ENCODE peak calls at places on chromosomes 1 and 21, in five cellular contexts. One of them, this sample, is unnamed. For H3K4me1, the result is how much of the 10 kb centered on the place peaks cover.

GRCh38 chr1:199272107-199272506 is 633.3 kb downstream of the PTPRC start:
- DNase-seq in hepatocyte: peak
- DNase-seq in colonic mucosa: no peak
- DNase-seq in mesendoderm: no peak
- DNase-seq in SJSA1: no peak
- DNase-seq in this sample: peak

GRCh38 chr1:53089478-53090226 is 27.6 kb downstream of the PODN start:
- DNase-seq in hepatocyte: peak
- DNase-seq in colonic mucosa: peak
- DNase-seq in mesendoderm: no peak
- DNase-seq in SJSA1: no peak
- DNase-seq in this sample: no peak

GRCh38 chr21:45262616-45263015 is 25.1 kb downstream of the POFUT2 start:
- DNase-seq in hepatocyte: no peak
- DNase-seq in colonic mucosa: peak
- DNase-seq in mesendoderm: no peak
- DNase-seq in SJSA1: no peak
- DNase-seq in this sample: no peak

GRCh38 chr21:46634966-46635323 is 529 bp upstream of the PRMT2 start:
- DNase-seq in hepatocyte: peak
- DNase-seq in colonic mucosa: peak
- DNase-seq in mesendoderm: peak
- DNase-seq in SJSA1: peak
- DNase-seq in this sample: peak

GRCh38 chr1:236904874-236905741 is 99.1 kb downstream of the MT1HL1 start:
- DNase-seq in hepatocyte: peak
- DNase-seq in colonic mucosa: no peak
- DNase-seq in mesendoderm: no peak
- DNase-seq in SJSA1: no peak
- DNase-seq in this sample: peak

GRCh38 chr21:46423546-46424061 is 35.1 kb upstream of the DIP2A start:
- DNase-seq in hepatocyte: no peak
- DNase-seq in colonic mucosa: no peak
- DNase-seq in mesendoderm: peak
- DNase-seq in SJSA1: no peak
- DNase-seq in this sample: no peak

GRCh38 chr1:192513196-192513595 is 62.4 kb upstream of the RGS1 start:
- DNase-seq in hepatocyte: no peak
- DNase-seq in colonic mucosa: no peak
- DNase-seq in mesendoderm: no peak
- DNase-seq in SJSA1: no peak
- DNase-seq in this sample: peak

GRCh38 chr1:59718989-59719360 is 95.8 kb upstream of the HOOK1 start:
- DNase-seq in hepatocyte: no peak
- DNase-seq in colonic mucosa: no peak
- DNase-seq in mesendoderm: no peak
- DNase-seq in SJSA1: no peak
- DNase-seq in this sample: no peak

GRCh38 chr1:112513112-112513870 is 4.5 kb downstream of the WNT2B start:
- DNase-seq in hepatocyte: no peak
- DNase-seq in colonic mucosa: peak
- DNase-seq in mesendoderm: no peak
- DNase-seq in SJSA1: peak
- DNase-seq in this sample: no peak

GRCh38 chr1:7670334-7671145 is 100.6 kb upstream of the VAMP3 start:
- DNase-seq in hepatocyte: no peak
- DNase-seq in colonic mucosa: no peak
- DNase-seq in mesendoderm: no peak
- DNase-seq in SJSA1: no peak
- DNase-seq in this sample: no peak

GRCh38 chr1:247078315-247079140 is at the start of gene ZNF670:
- DNase-seq in hepatocyte: peak
- DNase-seq in colonic mucosa: peak
- DNase-seq in mesendoderm: peak
- DNase-seq in SJSA1: peak
- DNase-seq in this sample: peak

GRCh38 chr1:45929257-45929687 is 125.9 kb downstream of the MAST2 start:
- DNase-seq in hepatocyte: peak
- DNase-seq in colonic mucosa: no peak
- DNase-seq in mesendoderm: peak
- DNase-seq in SJSA1: peak
- DNase-seq in this sample: peak

GRCh38 chr1:31230378-31230777 is 9.3 kb downstream of the NKAIN1 start:
- DNase-seq in hepatocyte: no peak
- DNase-seq in colonic mucosa: no peak
- DNase-seq in mesendoderm: no peak
- DNase-seq in SJSA1: no peak
- DNase-seq in this sample: no peak

GRCh38 chr1:231808990-231809389 is 182.4 kb downstream of the DISC1 start:
- DNase-seq in hepatocyte: no peak
- DNase-seq in colonic mucosa: no peak
- DNase-seq in mesendoderm: peak
- DNase-seq in SJSA1: no peak
- DNase-seq in this sample: no peak

GRCh38 chr1:11563560-11564069 is 84.7 kb downstream of the DISP3 start:
- DNase-seq in hepatocyte: peak
- DNase-seq in colonic mucosa: no peak
- DNase-seq in mesendoderm: peak
- DNase-seq in SJSA1: no peak
- DNase-seq in this sample: no peak

GRCh38 chr1:32990887-32991286 is 26.3 kb upstream of the RNF19B start:
- DNase-seq in hepatocyte: no peak
- DNase-seq in colonic mucosa: no peak
- DNase-seq in mesendoderm: no peak
- DNase-seq in SJSA1: no peak
- DNase-seq in this sample: no peak

GRCh38 chr1:118928739-118929554 is 59.2 kb downstream of the TBX15 start:
- DNase-seq in hepatocyte: peak
- DNase-seq in colonic mucosa: no peak
- DNase-seq in mesendoderm: peak
- DNase-seq in SJSA1: no peak
- DNase-seq in this sample: peak

GRCh38 chr1:21270086-21270689 is 20.1 kb downstream of the ECE1 start:
- DNase-seq in hepatocyte: peak
- DNase-seq in colonic mucosa: peak
- DNase-seq in mesendoderm: peak
- DNase-seq in SJSA1: peak
- DNase-seq in this sample: peak

GRCh38 chr1:44068442-44068861 is 37.2 kb upstream of the SLC6A9 start:
- DNase-seq in hepatocyte: no peak
- DNase-seq in colonic mucosa: no peak
- DNase-seq in mesendoderm: no peak
- DNase-seq in SJSA1: no peak
- DNase-seq in this sample: no peak

GRCh38 chr1:164667010-164667409 is 108.0 kb downstream of the PBX1 start:
- DNase-seq in hepatocyte: no peak
- DNase-seq in colonic mucosa: no peak
- DNase-seq in mesendoderm: no peak
- DNase-seq in SJSA1: no peak
- DNase-seq in this sample: no peak

GRCh38 chr1:53303651-53304515 is 24.0 kb downstream of the LRP8 start:
- DNase-seq in hepatocyte: no peak
- DNase-seq in colonic mucosa: no peak
- DNase-seq in mesendoderm: no peak
- DNase-seq in SJSA1: no peak
- DNase-seq in this sample: no peak

GRCh38 chr1:31373897-31374486 is 1.1 kb upstream of the FABP3 start:
- DNase-seq in hepatocyte: no peak
- DNase-seq in colonic mucosa: no peak
- DNase-seq in mesendoderm: no peak
- DNase-seq in SJSA1: no peak
- DNase-seq in this sample: no peak

GRCh38 chr1:42960693-42961559 is 2.3 kb upstream of the SLC2A1 start:
- DNase-seq in hepatocyte: no peak
- DNase-seq in colonic mucosa: no peak
- DNase-seq in mesendoderm: no peak
- DNase-seq in SJSA1: no peak
- DNase-seq in this sample: no peak

GRCh38 chr1:37932759-37933158 is 14.1 kb downstream of the INPP5B start:
- DNase-seq in hepatocyte: no peak
- DNase-seq in colonic mucosa: no peak
- DNase-seq in mesendoderm: no peak
- DNase-seq in SJSA1: no peak
- DNase-seq in this sample: no peak

GRCh38 chr1:174974711-174975111 is 25.0 kb upstream of the CACYBP start:
- DNase-seq in hepatocyte: no peak
- DNase-seq in colonic mucosa: no peak
- DNase-seq in mesendoderm: no peak
- DNase-seq in SJSA1: no peak
- DNase-seq in this sample: no peak

GRCh38 chr1:225846331-225847310 is 35.6 kb downstream of the TMEM63A start:
- DNase-seq in hepatocyte: no peak
- DNase-seq in colonic mucosa: no peak
- DNase-seq in mesendoderm: no peak
- DNase-seq in SJSA1: no peak
- DNase-seq in this sample: no peak

GRCh38 chr1:7667625-7668218 is 103.4 kb upstream of the VAMP3 start:
- DNase-seq in hepatocyte: peak
- DNase-seq in colonic mucosa: peak
- DNase-seq in mesendoderm: peak
- DNase-seq in SJSA1: peak
- DNase-seq in this sample: peak

GRCh38 chr1:107870691-107871090 is 94.3 kb downstream of the VAV3 start:
- DNase-seq in hepatocyte: no peak
- DNase-seq in colonic mucosa: no peak
- DNase-seq in mesendoderm: no peak
- DNase-seq in SJSA1: no peak
- DNase-seq in this sample: no peak

GRCh38 chr1:188027613-188028012 is 1198.9 kb downstream of the PLA2G4A start:
- DNase-seq in hepatocyte: peak
- DNase-seq in colonic mucosa: no peak
- DNase-seq in mesendoderm: peak
- DNase-seq in SJSA1: no peak
- DNase-seq in this sample: peak

GRCh38 chr1:171210355-171210754 is 25.3 kb downstream of the FMO2 start:
- DNase-seq in hepatocyte: peak
- DNase-seq in colonic mucosa: no peak
- DNase-seq in mesendoderm: no peak
- DNase-seq in SJSA1: no peak
- DNase-seq in this sample: no peak

GRCh38 chr1:10338047-10338446 is 60.8 kb upstream of the PGD start:
- DNase-seq in hepatocyte: peak
- DNase-seq in colonic mucosa: peak
- DNase-seq in mesendoderm: peak
- DNase-seq in SJSA1: peak
- DNase-seq in this sample: peak

GRCh38 chr1:54982739-54983138 is 2.3 kb downstream of the TMEM61 start:
- DNase-seq in hepatocyte: no peak
- DNase-seq in colonic mucosa: no peak
- DNase-seq in mesendoderm: no peak
- DNase-seq in SJSA1: no peak
- DNase-seq in this sample: peak

GRCh38 chr1:168483531-168483930 is 60.3 kb downstream of the XCL2 start:
- DNase-seq in hepatocyte: no peak
- DNase-seq in colonic mucosa: no peak
- DNase-seq in mesendoderm: no peak
- DNase-seq in SJSA1: no peak
- DNase-seq in this sample: no peak

GRCh38 chr21:43611598-43612369 is 47.5 kb downstream of the HSF2BP start:
- DNase-seq in hepatocyte: peak
- DNase-seq in colonic mucosa: peak
- DNase-seq in mesendoderm: peak
- DNase-seq in SJSA1: peak
- DNase-seq in this sample: peak

GRCh38 chr1:158204458-158204827 is 23.7 kb downstream of the CD1D start:
- DNase-seq in hepatocyte: no peak
- DNase-seq in colonic mucosa: no peak
- DNase-seq in mesendoderm: no peak
- DNase-seq in SJSA1: no peak
- DNase-seq in this sample: no peak

GRCh38 chr1:158203693-158204457 is 23.2 kb downstream of the CD1D start:
- DNase-seq in hepatocyte: peak
- DNase-seq in colonic mucosa: peak
- DNase-seq in mesendoderm: peak
- DNase-seq in SJSA1: no peak
- DNase-seq in this sample: peak

GRCh38 chr1:158196461-158196860 is 15.8 kb downstream of the CD1D start:
- DNase-seq in hepatocyte: no peak
- DNase-seq in colonic mucosa: no peak
- DNase-seq in mesendoderm: no peak
- DNase-seq in SJSA1: no peak
- DNase-seq in this sample: no peak

GRCh38 chr1:158199840-158200239 is 19.1 kb downstream of the CD1D start:
- DNase-seq in hepatocyte: no peak
- DNase-seq in colonic mucosa: no peak
- DNase-seq in mesendoderm: no peak
- DNase-seq in SJSA1: no peak
- DNase-seq in this sample: peak

GRCh38 chr1:158200509-158200908 is 19.8 kb downstream of the CD1D start:
- DNase-seq in hepatocyte: no peak
- DNase-seq in colonic mucosa: no peak
- DNase-seq in mesendoderm: no peak
- DNase-seq in SJSA1: no peak
- DNase-seq in this sample: no peak
- H3K4me1 ChIP-seq in hepatocyte: under half
- H3K4me1 ChIP-seq in colonic mucosa: under half
- H3K4me1 ChIP-seq in mesendoderm: under half
- H3K4me1 ChIP-seq in SJSA1: under half
- H3K4me1 ChIP-seq in this sample: under half

GRCh38 chr1:202107801-202108731 is 14.7 kb upstream of the GPR37L1 start:
- DNase-seq in hepatocyte: peak
- DNase-seq in colonic mucosa: peak
- DNase-seq in mesendoderm: peak
- DNase-seq in SJSA1: no peak
- DNase-seq in this sample: no peak
- H3K4me1 ChIP-seq in hepatocyte: under half
- H3K4me1 ChIP-seq in colonic mucosa: under half
- H3K4me1 ChIP-seq in mesendoderm: under half
- H3K4me1 ChIP-seq in SJSA1: under half
- H3K4me1 ChIP-seq in this sample: under half

GRCh38 chr1:235076504-235077162 is 52.0 kb downstream of the TOMM20 start:
- DNase-seq in hepatocyte: no peak
- DNase-seq in colonic mucosa: no peak
- DNase-seq in mesendoderm: no peak
- DNase-seq in SJSA1: no peak
- DNase-seq in this sample: no peak
- H3K4me1 ChIP-seq in hepatocyte: under half
- H3K4me1 ChIP-seq in colonic mucosa: under half
- H3K4me1 ChIP-seq in mesendoderm: under half
- H3K4me1 ChIP-seq in SJSA1: under half
- H3K4me1 ChIP-seq in this sample: under half

GRCh38 chr1:68149907-68150306 is 82.4 kb downstream of the WLS start:
- DNase-seq in hepatocyte: no peak
- DNase-seq in colonic mucosa: no peak
- DNase-seq in mesendoderm: peak
- DNase-seq in SJSA1: no peak
- DNase-seq in this sample: no peak

GRCh38 chr1:68149110-68149798 is 83.1 kb downstream of the WLS start:
- DNase-seq in hepatocyte: no peak
- DNase-seq in colonic mucosa: no peak
- DNase-seq in mesendoderm: no peak
- DNase-seq in SJSA1: no peak
- DNase-seq in this sample: no peak

GRCh38 chr1:68145418-68146126 is 86.8 kb downstream of the WLS start:
- DNase-seq in hepatocyte: peak
- DNase-seq in colonic mucosa: peak
- DNase-seq in mesendoderm: no peak
- DNase-seq in SJSA1: no peak
- DNase-seq in this sample: no peak

GRCh38 chr1:68148631-68149030 is 83.7 kb downstream of the WLS start:
- DNase-seq in hepatocyte: no peak
- DNase-seq in colonic mucosa: no peak
- DNase-seq in mesendoderm: peak
- DNase-seq in SJSA1: no peak
- DNase-seq in this sample: no peak

GRCh38 chr1:68147534-68147933 is 84.8 kb downstream of the WLS start:
- DNase-seq in hepatocyte: no peak
- DNase-seq in colonic mucosa: no peak
- DNase-seq in mesendoderm: peak
- DNase-seq in SJSA1: no peak
- DNase-seq in this sample: no peak
- H3K4me1 ChIP-seq in hepatocyte: under half
- H3K4me1 ChIP-seq in colonic mucosa: under half
- H3K4me1 ChIP-seq in mesendoderm: under half
- H3K4me1 ChIP-seq in SJSA1: under half
- H3K4me1 ChIP-seq in this sample: under half

This sample was measured in A673.